ENCODE peak calls at places on chromosomes 13 and 19, in six cellular contexts. C is CD8-positive, alpha-beta T cell; T is heart left ventricle; H is AG10803; Q is Peyer's patch; U is esophagus muscularis mucosa. J is an unnamed sample.

GRCh38 chr19:48194041-48194871 is 23.8 kb downstream of the ZSWIM9 start:
- DNase-seq in C (peak; percentile 44), T (no peak), H (no peak), Q (peak; percentile 52), U (no peak), J (peak; percentile 33)

GRCh38 chr19:39083983-39084731 is at the start of gene ACP7:
- DNase-seq in C (peak; percentile 39), T (no peak), H (no peak), Q (no peak), U (no peak), J (no peak)

GRCh38 chr19:33468361-33469170 is 53.0 kb downstream of the PEPD start:
- DNase-seq in C (no peak), T (no peak), H (peak; percentile 31), Q (peak; percentile 37), U (no peak), J (no peak)

GRCh38 chr19:38831142-38831605 is 420 bp downstream of the ECH1 start:
- DNase-seq in C (no peak), T (peak; percentile 88), H (peak; percentile 97), Q (peak; percentile 83), U (no peak), J (peak; percentile 99)

GRCh38 chr13:28337196-28338045 is 157.5 kb downstream of the FLT1 start:
- DNase-seq in C (no peak), T (no peak), H (peak; percentile 89), Q (no peak), U (no peak), J (peak; percentile 59)

GRCh38 chr13:98270819-98271218 is 93.8 kb upstream of the RNF113B start:
- DNase-seq in C (no peak), T (no peak), H (no peak), Q (no peak), U (no peak), J (peak; percentile 35)

GRCh38 chr13:72029981-72030380 is 163.0 kb upstream of the DACH1 start:
- DNase-seq in C (no peak), T (no peak), H (no peak), Q (no peak), U (no peak), J (no peak)

GRCh38 chr19:43395561-43395960 is 19.1 kb upstream of the TEX101 start:
- DNase-seq in C (no peak), T (no peak), H (no peak), Q (no peak), U (no peak), J (no peak)

GRCh38 chr13:28326081-28326480 is 168.8 kb downstream of the FLT1 start:
- DNase-seq in C (no peak), T (no peak), H (peak; percentile 67), Q (no peak), U (no peak), J (no peak)

GRCh38 chr19:7509625-7510024 is 6.3 kb upstream of the ZNF358 start:
- DNase-seq in C (no peak), T (no peak), H (no peak), Q (no peak), U (no peak), J (no peak)

GRCh38 chr19:28443361-28443760 is 769.6 kb downstream of the UQCRFS1 start:
- DNase-seq in C (no peak), T (no peak), H (no peak), Q (no peak), U (no peak), J (peak; percentile 73)

GRCh38 chr19:53275480-53275879 is 8.0 kb upstream of the VN1R4 start:
- DNase-seq in C (no peak), T (no peak), H (no peak), Q (no peak), U (no peak), J (no peak)

GRCh38 chr13:100176781-100177389 is 88.0 kb downstream of the PCCA start:
- DNase-seq in C (no peak), T (no peak), H (peak; percentile 18), Q (no peak), U (no peak), J (peak; percentile 80)

GRCh38 chr19:41869374-41869955 is 7.6 kb upstream of the CD79A start:
- DNase-seq in C (no peak), T (no peak), H (no peak), Q (no peak), U (no peak), J (no peak)

GRCh38 chr13:23453132-23453531 is 19.6 kb upstream of the SACS start:
- DNase-seq in C (no peak), T (no peak), H (no peak), Q (no peak), U (peak; percentile 60), J (no peak)

GRCh38 chr13:108332791-108333190 is 63.3 kb downstream of the TNFSF13B start:
- DNase-seq in C (no peak), T (no peak), H (no peak), Q (no peak), U (no peak), J (no peak)

GRCh38 chr19:10228925-10229324 is 2.2 kb downstream of the S1PR2 start:
- DNase-seq in C (peak; percentile 36), T (no peak), H (peak; percentile 51), Q (peak; percentile 66), U (no peak), J (peak; percentile 61)

GRCh38 chr13:33743438-33744368 is 74.2 kb upstream of the RFC3 start:
- DNase-seq in C (no peak), T (no peak), H (no peak), Q (no peak), U (no peak), J (peak; percentile 15)

GRCh38 chr19:32233885-32234284 is 111.5 kb upstream of the ZNF507 start:
- DNase-seq in C (no peak), T (no peak), H (no peak), Q (no peak), U (no peak), J (no peak)

GRCh38 chr13:106916329-106916728 is 348.4 kb upstream of the ARGLU1 start:
- DNase-seq in C (no peak), T (no peak), H (peak; percentile 70), Q (no peak), U (no peak), J (peak; percentile 56)

GRCh38 chr19:23409392-23410048 is 14.2 kb upstream of the ZNF91 start:
- DNase-seq in C (no peak), T (no peak), H (no peak), Q (peak; percentile 59), U (no peak), J (no peak)

GRCh38 chr13:40613192-40613818 is 53.1 kb downstream of the FOXO1 start:
- DNase-seq in C (peak; percentile 60), T (peak; percentile 37), H (no peak), Q (peak; percentile 82), U (peak; percentile 90), J (no peak)

GRCh38 chr19:9995999-9996398 is 14.3 kb downstream of the COL5A3 start:
- DNase-seq in C (no peak), T (no peak), H (no peak), Q (no peak), U (no peak), J (no peak)

GRCh38 chr19:4896372-4896771 is 6.3 kb downstream of the ARRDC5 start:
- DNase-seq in C (no peak), T (no peak), H (peak; percentile 31), Q (no peak), U (no peak), J (peak; percentile 48)

GRCh38 chr13:75635621-75636338 is at the start of gene LMO7:
- DNase-seq in C (peak; percentile 51), T (peak; percentile 50), H (peak; percentile 82), Q (peak; percentile 79), U (no peak), J (peak; percentile 60)

GRCh38 chr19:35337081-35337983 is 8.3 kb downstream of the CD22 start:
- DNase-seq in C (no peak), T (no peak), H (no peak), Q (no peak), U (no peak), J (no peak)

DNA sequence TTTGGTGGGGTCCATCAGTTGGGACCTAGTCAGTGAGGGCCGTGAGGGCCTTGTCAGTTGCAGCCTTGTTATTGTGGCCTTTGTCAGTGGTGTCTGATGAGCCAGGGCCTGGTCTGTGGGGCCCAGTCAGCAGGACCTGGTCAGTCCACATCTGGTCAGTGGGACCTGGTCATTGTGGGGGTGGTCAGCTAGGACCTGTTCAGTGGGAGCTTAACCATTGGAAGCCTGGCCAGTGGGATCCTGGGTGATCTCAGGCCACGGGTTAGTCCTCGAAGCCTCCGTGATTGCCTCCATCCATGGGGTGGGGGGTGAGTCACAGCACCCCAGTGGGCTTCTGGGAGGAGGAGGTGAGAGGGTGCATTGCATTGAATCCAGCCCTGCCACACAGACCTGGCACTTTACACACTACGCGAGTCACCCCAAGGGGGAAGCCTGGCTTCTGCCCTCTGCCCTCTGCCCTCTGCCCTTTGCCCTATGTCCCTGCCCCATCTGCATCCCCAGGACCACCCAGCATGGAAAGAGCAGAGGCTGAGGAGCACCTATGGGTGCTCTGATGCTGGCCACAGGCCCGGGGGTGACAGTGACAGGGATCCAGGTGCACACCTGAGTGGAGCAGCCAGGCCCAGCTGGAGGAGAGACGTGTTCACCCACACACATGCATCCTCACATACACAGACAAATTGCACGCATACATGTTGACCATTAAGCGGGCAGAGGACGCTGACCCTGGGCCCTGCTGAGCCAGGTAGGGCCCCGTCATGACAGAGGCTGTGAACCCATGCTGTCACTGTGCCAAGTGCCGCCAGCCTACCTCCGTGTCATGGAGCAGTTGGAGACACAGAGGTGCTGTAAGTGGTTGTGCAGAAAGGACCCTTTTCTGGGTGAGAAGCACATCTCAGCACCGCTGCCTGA is 59.8 kb upstream of the TPM4 start:
- DNase-seq in C (no peak), T (no peak), H (no peak), Q (peak; percentile 38), U (no peak), J (no peak)
- H3K4me3 ChIP-seq in C (no peak overlapping the region), T (no peak overlapping the region), H (no peak overlapping the region), Q (no peak overlapping the region), U (no peak overlapping the region), J (no peak overlapping the region)

GRCh38 chr13:64446372-64446771 is 2783.8 kb downstream of the PCDH9 start:
- DNase-seq in C (no peak), T (no peak), H (no peak), Q (no peak), U (no peak), J (peak; percentile 65)
- TF ChIP-seq CTCF in C (no peak), T (no peak), H (peak; percentile 35), Q (no peak), U (no peak), J (peak; percentile 78)

GRCh38 chr19:17680235-17680722 is 7.9 kb downstream of the UNC13A start:
- DNase-seq in C (peak; percentile 31), T (peak; percentile 91), H (peak; percentile 61), Q (peak; percentile 70), U (no peak), J (peak; percentile 52)
- H3K4me3 ChIP-seq in C (no peak overlapping the region), T (no peak overlapping the region), H (peak overlapping the region; percentile 27), Q (peak overlapping the region; percentile 22), U (peak overlapping the region; percentile 29), J (no peak overlapping the region)

GRCh38 chr13:36819811-36820140 is 754 bp downstream of the RFXAP start:
- DNase-seq in C (peak; percentile 35), T (no peak), H (peak; percentile 26), Q (no peak), U (no peak), J (peak; percentile 40)

GRCh38 chr13:36818483-36819063 is 449 bp upstream of the RFXAP start:
- DNase-seq in C (no peak), T (no peak), H (no peak), Q (no peak), U (no peak), J (no peak)

GRCh38 chr13:36820222-36820621 is 1.2 kb downstream of the RFXAP start:
- DNase-seq in C (no peak), T (no peak), H (no peak), Q (no peak), U (no peak), J (no peak)

GRCh38 chr13:36819064-36819810 is at the start of gene RFXAP:
- DNase-seq in C (peak; percentile 92), T (peak; percentile 93), H (peak; percentile 83), Q (peak; percentile 96), U (peak; percentile 96), J (peak; percentile 90)

GRCh38 chr13:36817996-36818395 is 1.0 kb upstream of the RFXAP start:
- DNase-seq in C (no peak), T (no peak), H (no peak), Q (no peak), U (no peak), J (no peak)
- TF ChIP-seq CTCF in C (no peak), T (no peak), H (no peak), Q (no peak), U (no peak), J (no peak)

J was measured in choroid plexus epithelial cell.